ENCODE peak calls at places on chromosomes 5 and 9, in eight cellular contexts. C is nephron progenitor cell; A is posterior vena cava; N is T follicular helper cell; L is activated T-cell treated with anti-CD3 and anti-CD28 coated beads, Interleukin-2, amount 50 U/mL, for 4 hours; H is stimulated activated CD4-positive, alpha-beta T cell treated with anti-CD3 and anti-CD28 coated beads, Interleukin-4, amount 100 ng/mL, for 1 hour; J is ACHN; P is endothelial cell of umbilical vein. R is an unnamed sample.

GRCh38 chr9:128081052-128081451 is 13.0 kb downstream of the SLC25A25 start:
- DNase-seq in J (no peak), H (no peak), P (peak; percentile 41), N (no peak), C (peak; percentile 53), L (no peak), A (no peak), R (peak; percentile 55)

GRCh38 chr9:4547016-4547415 is 56.7 kb downstream of the SLC1A1 start:
- DNase-seq in L (no peak), P (peak; percentile 87), J (peak; percentile 48), H (no peak), N (no peak), A (no peak), C (no peak), R (no peak)

GRCh38 chr5:176446884-176447537 is 1.2 kb upstream of the FAF2 start:
- DNase-seq in J (peak; percentile 2), A (no peak), C (peak; percentile 25), L (no peak), N (no peak), P (peak; percentile 35), H (no peak), R (no peak)

GRCh38 chr9:3205421-3206095 is 320.2 kb downstream of the RFX3 start:
- DNase-seq in L (no peak), H (no peak), A (no peak), N (no peak), C (no peak), P (no peak), J (no peak), R (no peak)

GRCh38 chr9:134942011-134942410 is 24.3 kb upstream of the FCN1 start:
- DNase-seq in L (no peak), P (no peak), H (no peak), C (no peak), J (no peak), N (no peak), A (peak; percentile 32), R (no peak)

GRCh38 chr5:134846641-134846960 is 833 bp downstream of the C5orf24 start:
- DNase-seq in H (no peak), N (no peak), L (no peak), P (peak; percentile 63), J (peak; percentile 19), C (no peak), A (no peak), R (no peak)

GRCh38 chr5:113140837-113141661 is 164.5 kb downstream of the DCP2 start:
- DNase-seq in L (no peak), C (no peak), A (no peak), P (no peak), N (no peak), J (no peak), H (no peak), R (peak; percentile 64)

GRCh38 chr9:130110596-130111021 is 56.9 kb downstream of the GPR107 start:
- DNase-seq in P (peak; percentile 43), N (no peak), L (no peak), C (no peak), J (no peak), H (no peak), A (peak; percentile 77), R (no peak)

GRCh38 chr9:14530301-14530700 is 162.9 kb downstream of the ZDHHC21 start:
- DNase-seq in P (no peak), C (no peak), H (no peak), A (no peak), J (no peak), N (no peak), L (no peak), R (no peak)

GRCh38 chr5:97094579-97095317 is 47.7 kb downstream of the LIX1 start:
- DNase-seq in P (no peak), A (no peak), N (no peak), H (no peak), J (no peak), L (no peak), C (no peak), R (no peak)

GRCh38 chr9:93450817-93451761 is at the start of gene FAM120A:
- DNase-seq in N (peak; percentile 65), A (peak; percentile 92), P (peak; percentile 71), H (peak; percentile 75), C (peak; percentile 72), J (peak; percentile 78), L (peak; percentile 67), R (peak; percentile 78)

GRCh38 chr5:55407059-55407684 is 99.4 kb downstream of the MTREX start:
- DNase-seq in N (no peak), H (no peak), C (no peak), P (peak; percentile 54), L (no peak), A (no peak), J (peak; percentile 41), R (no peak)

GRCh38 chr9:4324513-4324912 is 24.6 kb upstream of the GLIS3 start:
- DNase-seq in L (no peak), C (no peak), A (no peak), N (no peak), H (no peak), J (no peak), P (peak; percentile 95), R (no peak)

GRCh38 chr9:100150209-100150608 is 51.2 kb downstream of the INVS start:
- DNase-seq in H (no peak), A (no peak), N (no peak), J (no peak), P (peak; percentile 26), L (no peak), C (no peak), R (no peak)

GRCh38 chr5:156094001-156094400 is 233.0 kb upstream of the SGCD start:
- DNase-seq in N (no peak), P (no peak), C (peak; percentile 3), H (no peak), L (no peak), A (no peak), J (no peak), R (no peak)

GRCh38 chr5:78497573-78498533 is 137.4 kb downstream of the SCAMP1 start:
- DNase-seq in C (no peak), P (no peak), N (no peak), H (no peak), J (no peak), A (no peak), L (no peak), R (no peak)

GRCh38 chr5:51373880-51374523 is 9.2 kb upstream of the ISL1 start:
- DNase-seq in L (no peak), N (no peak), J (no peak), H (no peak), P (no peak), A (no peak), C (no peak), R (no peak)

GRCh38 chr5:172782169-172783039 is 11.4 kb upstream of the DUSP1 start:
- DNase-seq in A (no peak), J (no peak), C (no peak), P (peak; percentile 38), N (no peak), L (no peak), H (no peak), R (no peak)

GRCh38 chr9:136052991-136053756 is 41.9 kb downstream of the NACC2 start:
- DNase-seq in H (no peak), P (peak; percentile 11), A (no peak), J (peak; percentile 21), L (no peak), N (no peak), C (peak; percentile 33), R (peak; percentile 30)

GRCh38 chr5:63245271-63245670 is 666.7 kb downstream of the LRRC70 start:
- DNase-seq in C (no peak), L (no peak), P (no peak), J (no peak), N (no peak), A (no peak), H (no peak), R (no peak)

GRCh38 chr9:121927081-121927480 is 166.0 kb downstream of the TTLL11 start:
- DNase-seq in P (no peak), H (no peak), J (no peak), C (no peak), A (no peak), L (no peak), N (no peak), R (no peak)

GRCh38 chr9:134059188-134059641 is 8.6 kb downstream of the BRD3 start:
- DNase-seq in C (no peak), J (no peak), P (no peak), A (peak; percentile 65), L (peak; percentile 4), H (no peak), N (no peak), R (no peak)

GRCh38 chr5:90606539-90606938 is 47.9 kb downstream of the ADGRV1 start:
- DNase-seq in C (no peak), P (no peak), H (no peak), A (no peak), N (no peak), L (no peak), J (peak; percentile 32), R (no peak)

GRCh38 chr9:120916573-120916972 is 10.0 kb downstream of the TRAF1 start:
- DNase-seq in C (no peak), A (peak; percentile 89), N (no peak), J (no peak), H (no peak), P (no peak), L (peak; percentile 4), R (peak; percentile 55)

GRCh38 chr5:137345396-137345795 is 153.7 kb downstream of the SPOCK1 start:
- DNase-seq in A (no peak), L (no peak), J (no peak), N (no peak), P (peak; percentile 14), H (no peak), C (no peak), R (no peak)

GRCh38 chr5:41416336-41416735 is 94.1 kb downstream of the PLCXD3 start:
- DNase-seq in C (no peak), J (no peak), N (no peak), A (no peak), H (no peak), L (no peak), P (no peak), R (no peak)

GRCh38 chr5:159459951-159460538 is 129.8 kb upstream of the IL12B start:
- DNase-seq in J (no peak), N (no peak), C (no peak), L (no peak), H (no peak), P (no peak), A (no peak), R (no peak)

GRCh38 chr9:69221036-69221435 is 47.0 kb downstream of the TJP2 start:
- DNase-seq in A (no peak), N (no peak), C (no peak), P (no peak), L (no peak), H (no peak), J (no peak), R (no peak)

GRCh38 chr5:95958308-95959014 is 3.2 kb downstream of the ELL2 start:
- DNase-seq in L (no peak), P (no peak), C (no peak), N (no peak), J (peak; percentile 8), H (no peak), A (no peak), R (no peak)

GRCh38 chr9:38000735-38001134 is 68.3 kb downstream of the SHB start:
- DNase-seq in L (no peak), P (no peak), N (no peak), H (no peak), A (no peak), C (no peak), J (no peak), R (no peak)

GRCh38 chr5:149365418-149365817 is 7.6 kb downstream of the PCYOX1L start:
- DNase-seq in N (no peak), H (no peak), C (no peak), L (no peak), A (no peak), J (no peak), P (no peak), R (no peak)

GRCh38 chr5:96785719-96786118 is 22.0 kb downstream of the ERAP1 start:
- DNase-seq in N (no peak), L (no peak), C (no peak), H (no peak), A (no peak), P (no peak), J (no peak), R (no peak)

GRCh38 chr5:168162464-168162863 is 129.0 kb upstream of the WWC1 start:
- DNase-seq in C (no peak), H (no peak), J (no peak), L (no peak), A (no peak), P (no peak), N (no peak), R (peak; percentile 40)

GRCh38 chr5:64682608-64683007 is 7.7 kb upstream of the SHISAL2B start:
- DNase-seq in A (no peak), L (no peak), C (no peak), H (no peak), N (no peak), P (no peak), J (no peak), R (no peak)

R was measured in WERI-Rb-1.